ENCODE peak calls at places on chromosomes 11 and 22, in seven cellular contexts. D is substantia nigra, F is mesenchymal stem cell, K is transverse colon, A is heart right ventricle, W is right cardiac atrium, I is A549. M is an unnamed sample.

GRCh38 chr11:19421134-19421533 is 180.4 kb upstream of the E2F8 start:
- DNase-seq in D (no peak), F (no peak), K (no peak), A (no peak), W (no peak), I (no peak), M (no peak)

GRCh38 chr22:31125521-31126117 is 2.9 kb downstream of the INPP5J start:
- DNase-seq in D (no peak), F (no peak), K (no peak), A (no peak), W (peak), I (no peak), M (no peak)

GRCh38 chr22:48756146-48757111 is 1071.2 kb downstream of the BRD1 start:
- DNase-seq in D (no peak), F (no peak), K (peak), A (no peak), W (no peak), I (peak), M (no peak)

GRCh38 chr11:18365736-18366135 is 28.6 kb upstream of the LDHA start:
- DNase-seq in D (no peak), F (no peak), K (no peak), A (no peak), W (no peak), I (no peak), M (no peak)

GRCh38 chr11:44243633-44244343 is 66.2 kb downstream of the ALX4 start:
- DNase-seq in D (no peak), F (peak), K (no peak), A (no peak), W (no peak), I (peak), M (no peak)

GRCh38 chr11:1943576-1943975 is 3.6 kb upstream of the MRPL23 start:
- DNase-seq in D (no peak), F (no peak), K (peak), A (peak), W (peak), I (no peak), M (no peak)

GRCh38 chr11:69355959-69356702 is 62.2 kb downstream of the MYEOV start:
- DNase-seq in D (no peak), F (no peak), K (no peak), A (no peak), W (no peak), I (no peak), M (no peak)

GRCh38 chr11:34315006-34315793 is 42.6 kb downstream of the ABTB2 start:
- DNase-seq in D (no peak), F (no peak), K (no peak), A (no peak), W (no peak), I (no peak), M (peak)

GRCh38 chr22:26318975-26319374 is 110.1 kb upstream of the ASPHD2 start:
- DNase-seq in D (no peak), F (no peak), K (no peak), A (no peak), W (no peak), I (no peak), M (no peak)

GRCh38 chr11:46696212-46696558 is 4.2 kb downstream of the ARHGAP1 start:
- DNase-seq in D (peak), F (no peak), K (no peak), A (peak), W (peak), I (no peak), M (no peak)

GRCh38 chr11:31582697-31583096 is 73.1 kb downstream of the ELP4 start:
- DNase-seq in D (no peak), F (no peak), K (no peak), A (no peak), W (no peak), I (no peak), M (no peak)

GRCh38 chr22:43312608-43313007 is 30.6 kb downstream of the SCUBE1 start:
- DNase-seq in D (no peak), F (no peak), K (no peak), A (peak), W (peak), I (no peak), M (no peak)

GRCh38 chr22:29569011-29569678 is 11.8 kb downstream of the NIPSNAP1 start:
- DNase-seq in D (no peak), F (no peak), K (no peak), A (no peak), W (no peak), I (no peak), M (no peak)

GRCh38 chr11:46381046-46381835 is at the start of gene MDK:
- DNase-seq in D (no peak), F (no peak), K (peak), A (peak), W (peak), I (no peak), M (no peak)

GRCh38 chr11:116062526-116063171 is 558.4 kb upstream of the CADM1 start:
- DNase-seq in D (no peak), F (peak), K (no peak), A (no peak), W (no peak), I (no peak), M (no peak)

GRCh38 chr11:25702417-25702816 is 629.5 kb upstream of the ANO3 start:
- DNase-seq in D (no peak), F (no peak), K (no peak), A (no peak), W (no peak), I (no peak), M (no peak)

GRCh38 chr11:10021563-10021962 is 272.5 kb downstream of the SBF2 start:
- DNase-seq in D (no peak), F (no peak), K (no peak), A (no peak), W (no peak), I (no peak), M (no peak)

GRCh38 chr11:93524173-93524536 is 19.0 kb downstream of the SMCO4 start:
- DNase-seq in D (no peak), F (peak), K (no peak), A (no peak), W (no peak), I (no peak), M (no peak)

GRCh38 chr11:44623716-44624491 is 58.4 kb downstream of the CD82 start:
- DNase-seq in D (no peak), F (no peak), K (peak), A (no peak), W (no peak), I (no peak), M (no peak)

GRCh38 chr11:125175896-125176575 is 11.5 kb downstream of the PKNOX2 start:
- DNase-seq in D (no peak), F (peak), K (no peak), A (no peak), W (peak), I (no peak), M (no peak)

GRCh38 chr11:111811445-111811844 is 45.3 kb upstream of the PPP2R1B start:
- DNase-seq in D (no peak), F (no peak), K (no peak), A (no peak), W (no peak), I (no peak), M (no peak)

GRCh38 chr22:48949375-48950149 is 878.1 kb downstream of the BRD1 start:
- DNase-seq in D (no peak), F (no peak), K (peak), A (no peak), W (no peak), I (no peak), M (no peak)

GRCh38 chr11:124315052-124315451 is 1.3 kb upstream of the OR8D1 start:
- DNase-seq in D (no peak), F (peak), K (no peak), A (no peak), W (no peak), I (no peak), M (no peak)

GRCh38 chr11:110787680-110788079 is 75.4 kb upstream of the ARHGAP20 start:
- DNase-seq in D (no peak), F (no peak), K (no peak), A (no peak), W (no peak), I (no peak), M (no peak)

GRCh38 chr11:91625495-91625894 is 599.1 kb upstream of the FAT3 start:
- DNase-seq in D (no peak), F (peak), K (no peak), A (no peak), W (no peak), I (no peak), M (no peak)

GRCh38 chr22:43081968-43082367 is 7.2 kb downstream of the TTLL1 start:
- DNase-seq in D (no peak), F (no peak), K (no peak), A (no peak), W (no peak), I (no peak), M (no peak)

GRCh38 chr11:69912911-69913451 is 93.8 kb upstream of the FGF3 start:
- DNase-seq in D (no peak), F (no peak), K (peak), A (no peak), W (peak), I (peak), M (peak)

GRCh38 chr11:114774599-114775365 is 96.5 kb downstream of the NXPE2 start:
- DNase-seq in D (no peak), F (peak), K (peak), A (no peak), W (peak), I (peak), M (peak)

GRCh38 chr11:116199182-116199581 is 573.6 kb downstream of the BUD13 start:
- DNase-seq in D (no peak), F (no peak), K (no peak), A (peak), W (peak), I (no peak), M (no peak)

GRCh38 chr11:65478411-65479183 is 20.2 kb upstream of the MALAT1 start:
- DNase-seq in D (no peak), F (no peak), K (peak), A (peak), W (peak), I (no peak), M (no peak)

GRCh38 chr22:29994941-29995340 is 85.3 kb upstream of the HORMAD2 start:
- DNase-seq in D (no peak), F (peak), K (no peak), A (no peak), W (no peak), I (peak), M (peak)

GRCh38 chr11:97751405-97751804 is 1269.3 kb upstream of the CNTN5 start:
- DNase-seq in D (no peak), F (no peak), K (no peak), A (peak), W (no peak), I (no peak), M (no peak)

GRCh38 chr11:120139316-120140069 is 1.6 kb upstream of the TRIM29 start:
- DNase-seq in D (no peak), F (no peak), K (no peak), A (no peak), W (no peak), I (no peak), M (no peak)

GRCh38 chr11:123640677-123641494 is 13.5 kb downstream of the SCN3B start:
- DNase-seq in D (no peak), F (peak), K (peak), A (peak), W (peak), I (peak), M (peak)

GRCh38 chr11:57785072-57785471 is 23.5 kb downstream of the CTNND1 start:
- DNase-seq in D (no peak), F (no peak), K (no peak), A (no peak), W (no peak), I (no peak), M (no peak)

GRCh38 chr11:20474176-20474950 is 86.8 kb downstream of the PRMT3 start:
- DNase-seq in D (no peak), F (no peak), K (no peak), A (peak), W (peak), I (no peak), M (no peak)
- H3K27ac ChIP-seq in D (peak), F (no peak), K (no peak), A (peak), W (peak), I (no peak), M (no peak)

DNA sequence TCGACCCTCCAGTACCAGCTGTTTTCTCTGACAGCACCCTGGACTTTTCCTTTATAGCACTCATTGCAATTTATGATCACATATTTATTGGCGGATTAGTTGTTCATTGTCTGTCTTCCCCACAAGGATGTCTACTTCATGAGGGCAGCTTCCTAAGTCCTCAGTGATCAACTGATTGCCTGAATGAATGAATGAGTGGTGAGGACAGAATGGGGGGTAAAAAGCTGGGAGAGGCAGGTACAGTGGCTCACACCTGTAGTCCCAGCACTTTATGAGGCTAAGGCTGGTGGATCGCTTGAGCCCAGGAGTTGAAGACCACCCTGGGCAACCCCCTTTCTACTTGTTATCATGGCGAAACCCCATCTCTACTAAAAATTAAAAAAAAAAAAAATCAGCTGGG is 11.1 kb upstream of the SOX10 start:
- DNase-seq in D (no peak), F (no peak), K (no peak), A (no peak), W (no peak), I (no peak), M (no peak)
- H3K27ac ChIP-seq in D (peak), F (no peak), K (no peak), A (no peak), W (no peak), I (no peak), M (no peak)

DNA sequence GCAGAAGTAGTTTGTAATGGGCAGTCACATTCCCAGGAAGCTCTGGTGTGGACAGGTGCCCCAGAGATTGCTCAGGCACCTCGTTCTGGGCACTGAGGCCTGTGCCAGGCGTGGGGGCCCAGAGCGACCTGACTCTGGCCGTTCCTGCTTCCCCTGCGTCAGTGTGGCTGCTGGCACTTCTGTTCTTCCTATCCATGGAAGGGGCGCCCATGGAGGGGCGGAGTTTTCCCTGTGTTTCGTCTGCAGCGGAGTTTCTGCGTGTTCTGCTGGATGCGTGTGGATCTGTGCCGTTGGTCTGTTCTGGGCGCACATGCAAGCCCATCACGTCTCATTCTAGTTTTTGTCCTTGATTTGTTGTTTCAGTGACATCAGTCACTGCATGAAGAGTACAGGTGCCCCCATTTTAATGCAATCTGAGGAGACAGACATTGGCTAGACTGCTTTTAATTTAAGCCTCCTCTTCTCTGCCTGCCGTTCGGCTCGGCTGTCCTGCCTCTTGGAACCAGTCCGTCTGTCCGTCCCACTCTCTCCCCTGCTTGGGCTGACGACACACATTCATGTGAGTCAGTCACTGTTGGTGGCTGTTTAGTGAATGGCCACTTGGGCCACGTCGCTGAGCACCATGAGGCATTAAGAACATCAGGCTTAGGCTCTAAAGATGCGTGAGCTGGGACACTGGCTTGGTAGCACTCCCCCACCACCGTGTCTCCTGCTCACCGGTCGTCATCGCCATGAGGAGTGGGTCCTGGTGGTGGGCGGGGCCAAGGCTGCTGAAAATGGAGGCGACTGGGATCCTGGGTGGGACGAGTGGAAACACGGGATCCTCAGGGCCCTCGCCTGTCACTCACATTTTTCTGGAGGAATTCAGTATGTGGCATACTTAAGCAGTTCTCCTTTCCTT is 255.8 kb downstream of the TBC1D22A start:
- DNase-seq in D (no peak), F (no peak), K (peak), A (no peak), W (no peak), I (no peak), M (no peak)
- H3K27ac ChIP-seq in D (no peak), F (no peak), K (no peak), A (no peak), W (no peak), I (no peak), M (no peak)

DNA sequence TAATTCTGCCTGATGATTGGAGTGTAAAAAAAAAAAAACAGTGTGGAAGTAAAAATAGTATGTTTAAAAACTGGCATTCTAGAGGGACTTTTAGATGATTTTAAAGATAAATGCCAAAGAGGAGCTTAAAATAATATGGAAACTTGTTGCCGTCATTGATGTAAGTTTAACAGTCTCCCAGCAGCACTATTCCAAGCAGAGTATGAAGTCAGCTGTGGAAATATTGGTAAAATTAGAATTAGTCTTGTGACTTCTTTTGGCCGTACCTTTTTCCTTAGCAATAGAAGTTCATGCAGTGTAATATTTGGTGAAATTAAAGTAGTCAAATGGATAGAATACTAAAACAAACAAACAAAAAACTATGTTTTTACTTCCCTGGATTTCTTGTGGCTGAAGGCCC is 134.9 kb downstream of the METTL15 start:
- DNase-seq in D (no peak), F (no peak), K (no peak), A (no peak), W (no peak), I (no peak), M (no peak)
- H3K27ac ChIP-seq in D (no peak), F (no peak), K (no peak), A (no peak), W (no peak), I (no peak), M (no peak)